ENCODE peak calls at places on chromosomes 2 and 18, in nine cellular contexts. One of them, this sample, is unnamed. For H3K36me3, the result is how much of the 10 kb centered on the place peaks cover.

GRCh38 chr18:26342646-26343045 is 116.4 kb downstream of the TAF4B start:
- DNase-seq in psoas muscle: no peak
- DNase-seq in gastrocnemius medialis: no peak
- DNase-seq in PC-3: peak
- DNase-seq in IMR-90: no peak
- DNase-seq in suprapubic skin: no peak
- DNase-seq in mammary epithelial cell: peak
- DNase-seq in heart right ventricle: no peak
- DNase-seq in colonic mucosa: no peak
- DNase-seq in this sample: no peak

GRCh38 chr2:216447293-216447692 is 35.0 kb downstream of the SMARCAL1 start:
- DNase-seq in gastrocnemius medialis: no peak
- DNase-seq in PC-3: no peak
- DNase-seq in suprapubic skin: no peak
- DNase-seq in heart right ventricle: peak
- DNase-seq in psoas muscle: no peak
- DNase-seq in colonic mucosa: no peak
- DNase-seq in mammary epithelial cell: no peak
- DNase-seq in IMR-90: no peak
- DNase-seq in this sample: no peak

GRCh38 chr2:146982393-146982846 is 862.4 kb upstream of the ACVR2A start:
- DNase-seq in heart right ventricle: no peak
- DNase-seq in gastrocnemius medialis: peak
- DNase-seq in IMR-90: peak
- DNase-seq in mammary epithelial cell: peak
- DNase-seq in PC-3: no peak
- DNase-seq in suprapubic skin: peak
- DNase-seq in colonic mucosa: no peak
- DNase-seq in psoas muscle: peak
- DNase-seq in this sample: no peak

GRCh38 chr2:74385396-74385795 is 5.3 kb upstream of the DCTN1 start:
- DNase-seq in PC-3: no peak
- DNase-seq in colonic mucosa: no peak
- DNase-seq in mammary epithelial cell: no peak
- DNase-seq in heart right ventricle: no peak
- DNase-seq in suprapubic skin: no peak
- DNase-seq in gastrocnemius medialis: no peak
- DNase-seq in psoas muscle: no peak
- DNase-seq in IMR-90: no peak
- DNase-seq in this sample: no peak

GRCh38 chr2:151302879-151303278 is 13.4 kb upstream of the NMI start:
- DNase-seq in PC-3: no peak
- DNase-seq in colonic mucosa: no peak
- DNase-seq in psoas muscle: no peak
- DNase-seq in suprapubic skin: no peak
- DNase-seq in mammary epithelial cell: peak
- DNase-seq in gastrocnemius medialis: no peak
- DNase-seq in heart right ventricle: no peak
- DNase-seq in IMR-90: peak
- DNase-seq in this sample: no peak

GRCh38 chr2:240325654-240326031 is 109.8 kb upstream of the GPC1 start:
- DNase-seq in suprapubic skin: no peak
- DNase-seq in gastrocnemius medialis: peak
- DNase-seq in mammary epithelial cell: peak
- DNase-seq in IMR-90: no peak
- DNase-seq in psoas muscle: peak
- DNase-seq in colonic mucosa: no peak
- DNase-seq in heart right ventricle: peak
- DNase-seq in PC-3: no peak
- DNase-seq in this sample: no peak

GRCh38 chr2:45283764-45284620 is 274.7 kb upstream of the SIX2 start:
- DNase-seq in IMR-90: peak
- DNase-seq in gastrocnemius medialis: peak
- DNase-seq in heart right ventricle: no peak
- DNase-seq in psoas muscle: no peak
- DNase-seq in mammary epithelial cell: peak
- DNase-seq in PC-3: peak
- DNase-seq in colonic mucosa: no peak
- DNase-seq in suprapubic skin: no peak
- DNase-seq in this sample: no peak

GRCh38 chr2:147173186-147173575 is 671.6 kb upstream of the ACVR2A start:
- DNase-seq in PC-3: peak
- DNase-seq in psoas muscle: no peak
- DNase-seq in mammary epithelial cell: peak
- DNase-seq in IMR-90: no peak
- DNase-seq in gastrocnemius medialis: no peak
- DNase-seq in heart right ventricle: no peak
- DNase-seq in suprapubic skin: no peak
- DNase-seq in colonic mucosa: no peak
- DNase-seq in this sample: no peak

GRCh38 chr18:74116628-74117554 is 30.7 kb downstream of the FBXO15 start:
- DNase-seq in IMR-90: peak
- DNase-seq in suprapubic skin: no peak
- DNase-seq in gastrocnemius medialis: no peak
- DNase-seq in mammary epithelial cell: peak
- DNase-seq in colonic mucosa: no peak
- DNase-seq in PC-3: peak
- DNase-seq in heart right ventricle: no peak
- DNase-seq in psoas muscle: no peak
- DNase-seq in this sample: no peak

GRCh38 chr18:47756364-47757016 is 174.0 kb downstream of the SMAD2 start:
- DNase-seq in psoas muscle: peak
- DNase-seq in colonic mucosa: peak
- DNase-seq in heart right ventricle: peak
- DNase-seq in IMR-90: peak
- DNase-seq in suprapubic skin: no peak
- DNase-seq in mammary epithelial cell: peak
- DNase-seq in gastrocnemius medialis: peak
- DNase-seq in PC-3: peak
- DNase-seq in this sample: no peak

GRCh38 chr2:154952346-154953010 is 254.0 kb downstream of the KCNJ3 start:
- DNase-seq in psoas muscle: no peak
- DNase-seq in mammary epithelial cell: no peak
- DNase-seq in IMR-90: no peak
- DNase-seq in PC-3: no peak
- DNase-seq in colonic mucosa: no peak
- DNase-seq in heart right ventricle: no peak
- DNase-seq in gastrocnemius medialis: no peak
- DNase-seq in suprapubic skin: no peak
- DNase-seq in this sample: no peak

GRCh38 chr2:101756266-101756665 is 58.8 kb downstream of the MAP4K4 start:
- DNase-seq in psoas muscle: no peak
- DNase-seq in mammary epithelial cell: no peak
- DNase-seq in colonic mucosa: no peak
- DNase-seq in suprapubic skin: no peak
- DNase-seq in IMR-90: no peak
- DNase-seq in heart right ventricle: no peak
- DNase-seq in gastrocnemius medialis: no peak
- DNase-seq in PC-3: no peak
- DNase-seq in this sample: no peak
- H3K27ac ChIP-seq in psoas muscle: no peak
- H3K27ac ChIP-seq in mammary epithelial cell: no peak
- H3K27ac ChIP-seq in colonic mucosa: no peak
- H3K27ac ChIP-seq in suprapubic skin: no peak
- H3K27ac ChIP-seq in IMR-90: no peak
- H3K27ac ChIP-seq in heart right ventricle: no peak
- H3K27ac ChIP-seq in gastrocnemius medialis: no peak
- H3K27ac ChIP-seq in PC-3: no peak
- H3K27ac ChIP-seq in this sample: no peak

GRCh38 chr2:62208082-62208757 is 12.3 kb downstream of the B3GNT2 start:
- DNase-seq in suprapubic skin: no peak
- DNase-seq in mammary epithelial cell: no peak
- DNase-seq in colonic mucosa: no peak
- DNase-seq in psoas muscle: no peak
- DNase-seq in IMR-90: no peak
- DNase-seq in heart right ventricle: no peak
- DNase-seq in PC-3: no peak
- DNase-seq in gastrocnemius medialis: no peak
- DNase-seq in this sample: no peak

GRCh38 chr2:62205554-62205953 is 9.6 kb downstream of the B3GNT2 start:
- DNase-seq in mammary epithelial cell: no peak
- DNase-seq in colonic mucosa: no peak
- DNase-seq in suprapubic skin: no peak
- DNase-seq in PC-3: no peak
- DNase-seq in gastrocnemius medialis: no peak
- DNase-seq in heart right ventricle: no peak
- DNase-seq in IMR-90: no peak
- DNase-seq in psoas muscle: no peak
- DNase-seq in this sample: no peak

GRCh38 chr2:62206024-62206423 is 10.1 kb downstream of the B3GNT2 start:
- DNase-seq in IMR-90: no peak
- DNase-seq in gastrocnemius medialis: no peak
- DNase-seq in heart right ventricle: no peak
- DNase-seq in psoas muscle: no peak
- DNase-seq in suprapubic skin: no peak
- DNase-seq in mammary epithelial cell: no peak
- DNase-seq in colonic mucosa: no peak
- DNase-seq in PC-3: no peak
- DNase-seq in this sample: no peak

GRCh38 chr2:62208758-62209114 is 12.8 kb downstream of the B3GNT2 start:
- DNase-seq in colonic mucosa: no peak
- DNase-seq in heart right ventricle: no peak
- DNase-seq in mammary epithelial cell: no peak
- DNase-seq in gastrocnemius medialis: no peak
- DNase-seq in PC-3: no peak
- DNase-seq in psoas muscle: no peak
- DNase-seq in suprapubic skin: no peak
- DNase-seq in IMR-90: no peak
- DNase-seq in this sample: no peak

GRCh38 chr2:62207480-62207879 is 11.6 kb downstream of the B3GNT2 start:
- DNase-seq in psoas muscle: no peak
- DNase-seq in IMR-90: no peak
- DNase-seq in gastrocnemius medialis: no peak
- DNase-seq in mammary epithelial cell: no peak
- DNase-seq in colonic mucosa: no peak
- DNase-seq in PC-3: no peak
- DNase-seq in suprapubic skin: no peak
- DNase-seq in heart right ventricle: no peak
- DNase-seq in this sample: no peak
- H3K36me3 ChIP-seq in psoas muscle: under half
- H3K36me3 ChIP-seq in IMR-90: under half
- H3K36me3 ChIP-seq in gastrocnemius medialis: under half
- H3K36me3 ChIP-seq in mammary epithelial cell: under half
- H3K36me3 ChIP-seq in colonic mucosa: under half
- H3K36me3 ChIP-seq in PC-3: under half
- H3K36me3 ChIP-seq in suprapubic skin: under half
- H3K36me3 ChIP-seq in heart right ventricle: under half
- H3K36me3 ChIP-seq in this sample: under half

GRCh38 chr2:177281400-177282021 is 17.0 kb upstream of the NFE2L2 start:
- DNase-seq in heart right ventricle: no peak
- DNase-seq in PC-3: no peak
- DNase-seq in psoas muscle: no peak
- DNase-seq in gastrocnemius medialis: no peak
- DNase-seq in colonic mucosa: no peak
- DNase-seq in IMR-90: no peak
- DNase-seq in suprapubic skin: no peak
- DNase-seq in mammary epithelial cell: peak
- DNase-seq in this sample: no peak

GRCh38 chr2:177282787-177283533 is 18.4 kb upstream of the NFE2L2 start:
- DNase-seq in suprapubic skin: no peak
- DNase-seq in IMR-90: no peak
- DNase-seq in colonic mucosa: no peak
- DNase-seq in PC-3: no peak
- DNase-seq in heart right ventricle: no peak
- DNase-seq in gastrocnemius medialis: no peak
- DNase-seq in psoas muscle: no peak
- DNase-seq in mammary epithelial cell: no peak
- DNase-seq in this sample: no peak

GRCh38 chr2:177283871-177284270 is 19.3 kb upstream of the NFE2L2 start:
- DNase-seq in colonic mucosa: no peak
- DNase-seq in suprapubic skin: no peak
- DNase-seq in IMR-90: no peak
- DNase-seq in mammary epithelial cell: no peak
- DNase-seq in psoas muscle: no peak
- DNase-seq in gastrocnemius medialis: no peak
- DNase-seq in PC-3: no peak
- DNase-seq in heart right ventricle: no peak
- DNase-seq in this sample: no peak

GRCh38 chr2:177282101-177282573 is 17.6 kb upstream of the NFE2L2 start:
- DNase-seq in PC-3: no peak
- DNase-seq in mammary epithelial cell: no peak
- DNase-seq in colonic mucosa: no peak
- DNase-seq in psoas muscle: no peak
- DNase-seq in IMR-90: peak
- DNase-seq in heart right ventricle: peak
- DNase-seq in gastrocnemius medialis: peak
- DNase-seq in suprapubic skin: no peak
- DNase-seq in this sample: no peak

GRCh38 chr2:177279847-177280246 is 15.3 kb upstream of the NFE2L2 start:
- DNase-seq in colonic mucosa: no peak
- DNase-seq in mammary epithelial cell: no peak
- DNase-seq in psoas muscle: no peak
- DNase-seq in PC-3: no peak
- DNase-seq in suprapubic skin: no peak
- DNase-seq in IMR-90: no peak
- DNase-seq in gastrocnemius medialis: no peak
- DNase-seq in heart right ventricle: no peak
- DNase-seq in this sample: no peak
- TF ChIP-seq CTCF in colonic mucosa: no peak
- TF ChIP-seq CTCF in mammary epithelial cell: no peak
- TF ChIP-seq CTCF in psoas muscle: no peak
- TF ChIP-seq CTCF in PC-3: no peak
- TF ChIP-seq CTCF in suprapubic skin: no peak
- TF ChIP-seq CTCF in IMR-90: no peak
- TF ChIP-seq CTCF in gastrocnemius medialis: no peak
- TF ChIP-seq CTCF in heart right ventricle: no peak
- TF ChIP-seq CTCF in this sample: no peak

GRCh38 chr2:49152824-49153223 is 1.5 kb downstream of the FSHR start:
- DNase-seq in psoas muscle: no peak
- DNase-seq in colonic mucosa: no peak
- DNase-seq in mammary epithelial cell: no peak
- DNase-seq in PC-3: no peak
- DNase-seq in suprapubic skin: no peak
- DNase-seq in IMR-90: no peak
- DNase-seq in gastrocnemius medialis: no peak
- DNase-seq in heart right ventricle: no peak
- DNase-seq in this sample: no peak

GRCh38 chr2:49153231-49153630 is 1.1 kb downstream of the FSHR start:
- DNase-seq in mammary epithelial cell: no peak
- DNase-seq in gastrocnemius medialis: no peak
- DNase-seq in IMR-90: no peak
- DNase-seq in psoas muscle: no peak
- DNase-seq in PC-3: no peak
- DNase-seq in suprapubic skin: no peak
- DNase-seq in heart right ventricle: no peak
- DNase-seq in colonic mucosa: no peak
- DNase-seq in this sample: no peak

GRCh38 chr2:49154891-49155290 is 576 bp upstream of the FSHR start:
- DNase-seq in gastrocnemius medialis: no peak
- DNase-seq in IMR-90: no peak
- DNase-seq in psoas muscle: no peak
- DNase-seq in PC-3: no peak
- DNase-seq in mammary epithelial cell: no peak
- DNase-seq in colonic mucosa: no peak
- DNase-seq in heart right ventricle: no peak
- DNase-seq in suprapubic skin: no peak
- DNase-seq in this sample: no peak

DNA sequence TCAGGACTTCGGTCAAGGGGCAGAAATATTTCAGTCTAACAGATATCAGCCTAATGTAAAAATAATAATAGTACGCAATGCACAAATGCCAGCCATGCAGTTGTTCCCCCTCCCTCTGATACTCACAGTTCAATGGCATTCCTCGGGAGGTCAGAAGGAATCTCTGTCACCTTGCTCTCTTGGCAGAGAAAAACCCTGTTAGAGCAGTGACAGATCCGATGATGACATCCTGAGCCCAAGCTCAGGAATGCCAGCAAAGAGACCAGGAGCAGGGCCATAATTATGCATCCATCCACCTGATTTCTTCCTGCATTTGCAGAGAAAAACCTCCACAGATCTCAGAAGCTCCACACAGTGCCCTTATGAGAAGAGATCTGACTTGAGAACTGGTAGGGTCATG is at the start of gene FSHR:
- DNase-seq in PC-3: no peak
- DNase-seq in heart right ventricle: no peak
- DNase-seq in gastrocnemius medialis: no peak
- DNase-seq in psoas muscle: no peak
- DNase-seq in suprapubic skin: no peak
- DNase-seq in mammary epithelial cell: no peak
- DNase-seq in IMR-90: no peak
- DNase-seq in colonic mucosa: no peak
- DNase-seq in this sample: no peak
- H3K27ac ChIP-seq in PC-3: no peak
- H3K27ac ChIP-seq in heart right ventricle: no peak
- H3K27ac ChIP-seq in gastrocnemius medialis: no peak
- H3K27ac ChIP-seq in psoas muscle: no peak
- H3K27ac ChIP-seq in suprapubic skin: no peak
- H3K27ac ChIP-seq in mammary epithelial cell: no peak
- H3K27ac ChIP-seq in IMR-90: no peak
- H3K27ac ChIP-seq in colonic mucosa: no peak
- H3K27ac ChIP-seq in this sample: no peak